ENCODE peak calls at places on chromosome 10, in eight cellular contexts. One of them, this sample, is unnamed.

GRCh38 chr10:26743091-26743490 is 45.6 kb downstream of the PDSS1 start:
- DNase-seq in SK-N-MC: no peak
- DNase-seq in uterus: no peak
- DNase-seq in Karpas-422: no peak
- DNase-seq in spleen: no peak
- DNase-seq in PC-9: no peak
- DNase-seq in K562: no peak
- DNase-seq in substantia nigra: no peak
- DNase-seq in this sample: no peak

GRCh38 chr10:61643316-61643751 is 19.4 kb upstream of the CABCOCO1 start:
- DNase-seq in SK-N-MC: no peak
- DNase-seq in substantia nigra: no peak
- DNase-seq in K562: no peak
- DNase-seq in Karpas-422: no peak
- DNase-seq in PC-9: no peak
- DNase-seq in uterus: peak
- DNase-seq in spleen: no peak
- DNase-seq in this sample: no peak

GRCh38 chr10:125060486-125060850 is 99.9 kb downstream of the CTBP2 start:
- DNase-seq in SK-N-MC: no peak
- DNase-seq in substantia nigra: no peak
- DNase-seq in K562: peak
- DNase-seq in spleen: no peak
- DNase-seq in Karpas-422: no peak
- DNase-seq in uterus: no peak
- DNase-seq in PC-9: no peak
- DNase-seq in this sample: no peak

GRCh38 chr10:75058142-75058541 is 53.3 kb upstream of the SAMD8 start:
- DNase-seq in SK-N-MC: no peak
- DNase-seq in substantia nigra: no peak
- DNase-seq in Karpas-422: no peak
- DNase-seq in PC-9: no peak
- DNase-seq in uterus: no peak
- DNase-seq in spleen: peak
- DNase-seq in K562: no peak
- DNase-seq in this sample: no peak

GRCh38 chr10:11373626-11374310 is 237.7 kb downstream of the USP6NL start:
- DNase-seq in PC-9: no peak
- DNase-seq in uterus: no peak
- DNase-seq in SK-N-MC: no peak
- DNase-seq in substantia nigra: no peak
- DNase-seq in K562: no peak
- DNase-seq in spleen: no peak
- DNase-seq in Karpas-422: no peak
- DNase-seq in this sample: no peak

GRCh38 chr10:129934196-129934925 is 29.7 kb downstream of the EBF3 start:
- DNase-seq in SK-N-MC: no peak
- DNase-seq in K562: no peak
- DNase-seq in uterus: no peak
- DNase-seq in PC-9: no peak
- DNase-seq in Karpas-422: no peak
- DNase-seq in spleen: peak
- DNase-seq in substantia nigra: no peak
- DNase-seq in this sample: no peak

GRCh38 chr10:43236176-43236850 is 30.6 kb downstream of the RASGEF1A start:
- DNase-seq in PC-9: no peak
- DNase-seq in Karpas-422: no peak
- DNase-seq in uterus: no peak
- DNase-seq in SK-N-MC: no peak
- DNase-seq in substantia nigra: no peak
- DNase-seq in K562: no peak
- DNase-seq in spleen: no peak
- DNase-seq in this sample: no peak

GRCh38 chr10:125782055-125782454 is 6.4 kb upstream of the MMP21 start:
- DNase-seq in PC-9: no peak
- DNase-seq in uterus: no peak
- DNase-seq in substantia nigra: no peak
- DNase-seq in K562: no peak
- DNase-seq in SK-N-MC: no peak
- DNase-seq in spleen: no peak
- DNase-seq in Karpas-422: no peak
- DNase-seq in this sample: no peak

GRCh38 chr10:114389429-114389828 is 14.9 kb downstream of the AFAP1L2 start:
- DNase-seq in uterus: peak
- DNase-seq in K562: no peak
- DNase-seq in Karpas-422: no peak
- DNase-seq in SK-N-MC: no peak
- DNase-seq in substantia nigra: no peak
- DNase-seq in PC-9: peak
- DNase-seq in spleen: no peak
- DNase-seq in this sample: no peak

GRCh38 chr10:75438275-75438674 is 6.9 kb downstream of the LRMDA start:
- DNase-seq in substantia nigra: no peak
- DNase-seq in uterus: no peak
- DNase-seq in PC-9: no peak
- DNase-seq in K562: no peak
- DNase-seq in spleen: no peak
- DNase-seq in SK-N-MC: no peak
- DNase-seq in Karpas-422: no peak
- DNase-seq in this sample: no peak

DNA sequence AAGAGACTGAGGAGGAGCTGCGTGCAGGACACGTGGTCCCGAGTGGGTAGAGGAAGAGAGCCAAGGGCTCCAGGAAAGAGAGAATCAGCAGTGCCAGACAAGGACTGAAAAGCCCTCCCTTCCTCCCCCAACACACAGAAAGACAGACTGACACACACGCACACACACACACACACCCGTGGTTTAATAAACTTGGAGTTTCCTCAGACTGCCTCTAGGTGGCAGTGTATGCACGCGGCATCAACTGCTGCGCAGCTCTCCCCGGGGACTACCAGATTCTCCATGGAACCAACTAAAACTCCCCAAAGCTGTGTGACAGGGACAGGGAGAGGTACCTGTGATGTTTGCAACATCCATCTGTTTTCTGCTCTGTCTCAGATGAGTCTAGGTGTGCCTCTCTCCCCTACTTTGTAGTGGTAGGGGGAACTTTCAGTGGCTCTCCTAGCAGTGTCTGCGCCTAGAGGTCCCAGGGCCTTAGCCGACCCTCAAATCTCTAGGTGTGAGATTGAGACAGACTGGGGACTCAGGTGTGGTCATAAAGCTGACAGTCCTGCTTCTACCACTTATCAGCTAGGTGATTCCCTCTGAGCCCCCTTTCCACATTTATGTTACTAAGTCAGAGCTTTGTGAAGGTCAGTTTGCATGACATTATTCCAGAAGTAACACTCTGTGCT is 9.3 kb upstream of the TSPAN14 start:
- DNase-seq in Karpas-422: peak
- DNase-seq in K562: peak
- DNase-seq in PC-9: peak
- DNase-seq in SK-N-MC: no peak
- DNase-seq in spleen: peak
- DNase-seq in substantia nigra: peak
- DNase-seq in uterus: peak
- DNase-seq in this sample: no peak
- H3K27ac ChIP-seq in Karpas-422: no peak
- H3K27ac ChIP-seq in K562: no peak
- H3K27ac ChIP-seq in PC-9: no peak
- H3K27ac ChIP-seq in SK-N-MC: no peak
- H3K27ac ChIP-seq in spleen: peak
- H3K27ac ChIP-seq in substantia nigra: peak
- H3K27ac ChIP-seq in uterus: no peak
- H3K27ac ChIP-seq in this sample: no peak

GRCh38 chr10:13720699-13721098 is 133.9 kb downstream of the PRPF18 start:
- DNase-seq in K562: no peak
- DNase-seq in spleen: no peak
- DNase-seq in PC-9: no peak
- DNase-seq in SK-N-MC: no peak
- DNase-seq in uterus: no peak
- DNase-seq in substantia nigra: no peak
- DNase-seq in Karpas-422: no peak
- DNase-seq in this sample: no peak

GRCh38 chr10:13718820-13719219 is 132.1 kb downstream of the PRPF18 start:
- DNase-seq in K562: no peak
- DNase-seq in PC-9: no peak
- DNase-seq in spleen: no peak
- DNase-seq in substantia nigra: no peak
- DNase-seq in uterus: no peak
- DNase-seq in Karpas-422: no peak
- DNase-seq in SK-N-MC: no peak
- DNase-seq in this sample: no peak

GRCh38 chr10:13717936-13718772 is 131.4 kb downstream of the PRPF18 start:
- DNase-seq in substantia nigra: peak
- DNase-seq in spleen: peak
- DNase-seq in PC-9: peak
- DNase-seq in K562: no peak
- DNase-seq in SK-N-MC: no peak
- DNase-seq in uterus: peak
- DNase-seq in Karpas-422: no peak
- DNase-seq in this sample: peak

GRCh38 chr10:13717571-13717935 is 130.8 kb downstream of the PRPF18 start:
- DNase-seq in substantia nigra: no peak
- DNase-seq in Karpas-422: no peak
- DNase-seq in PC-9: peak
- DNase-seq in K562: no peak
- DNase-seq in uterus: no peak
- DNase-seq in SK-N-MC: no peak
- DNase-seq in spleen: no peak
- DNase-seq in this sample: no peak

DNA sequence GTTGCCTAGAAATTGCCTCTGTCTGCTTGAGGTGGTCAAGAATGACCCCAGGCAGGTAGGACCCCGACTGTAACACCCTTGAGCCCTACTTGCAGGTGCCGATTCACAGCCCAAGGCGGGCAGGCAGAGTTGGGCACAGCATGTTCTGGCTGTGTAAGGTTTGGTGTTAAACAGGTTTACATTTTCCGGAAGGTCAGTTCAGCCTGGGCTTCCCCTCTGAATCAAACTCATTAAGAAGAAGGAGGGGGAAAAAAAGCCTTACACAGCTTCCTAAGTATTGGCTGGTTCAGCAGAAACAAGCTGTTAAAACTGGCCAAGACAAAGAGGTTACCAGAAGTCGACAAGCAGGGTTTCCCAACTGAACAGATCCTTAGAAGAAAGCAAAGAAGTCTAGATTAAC is 132.6 kb downstream of the PRPF18 start:
- DNase-seq in spleen: peak
- DNase-seq in uterus: no peak
- DNase-seq in PC-9: no peak
- DNase-seq in SK-N-MC: no peak
- DNase-seq in substantia nigra: no peak
- DNase-seq in K562: no peak
- DNase-seq in Karpas-422: no peak
- DNase-seq in this sample: no peak
- H3K27ac ChIP-seq in spleen: peak
- H3K27ac ChIP-seq in uterus: no peak
- H3K27ac ChIP-seq in PC-9: no peak
- H3K27ac ChIP-seq in SK-N-MC: no peak
- H3K27ac ChIP-seq in substantia nigra: peak
- H3K27ac ChIP-seq in K562: no peak
- H3K27ac ChIP-seq in Karpas-422: no peak
- H3K27ac ChIP-seq in this sample: no peak

GRCh38 chr10:78774614-78774998 is 294.2 kb upstream of the ZMIZ1 start:
- DNase-seq in spleen: no peak
- DNase-seq in SK-N-MC: no peak
- DNase-seq in Karpas-422: no peak
- DNase-seq in uterus: no peak
- DNase-seq in substantia nigra: no peak
- DNase-seq in PC-9: no peak
- DNase-seq in K562: no peak
- DNase-seq in this sample: no peak
- H3K27ac ChIP-seq in spleen: no peak
- H3K27ac ChIP-seq in SK-N-MC: no peak
- H3K27ac ChIP-seq in Karpas-422: no peak
- H3K27ac ChIP-seq in uterus: peak
- H3K27ac ChIP-seq in substantia nigra: no peak
- H3K27ac ChIP-seq in PC-9: no peak
- H3K27ac ChIP-seq in K562: no peak
- H3K27ac ChIP-seq in this sample: no peak

DNA sequence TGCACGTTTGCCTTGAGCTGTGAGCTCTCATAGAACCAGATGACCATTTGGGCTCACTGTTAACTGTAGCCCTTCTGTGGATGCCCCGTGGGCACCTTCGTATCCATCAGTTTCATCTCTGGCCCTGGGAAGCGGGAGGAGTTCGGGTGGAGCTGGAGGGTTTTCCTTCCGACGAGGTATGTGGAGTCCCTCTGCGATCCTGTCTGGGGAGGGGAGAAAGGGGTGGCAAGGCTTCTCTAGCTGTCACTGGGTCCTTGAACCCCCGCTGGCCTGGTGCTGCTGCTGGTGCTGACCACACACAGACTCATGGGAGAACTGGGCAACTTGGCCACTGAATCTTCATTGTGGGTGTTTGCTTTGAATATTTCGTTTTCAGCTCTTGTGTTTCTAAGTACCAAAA is 32.7 kb downstream of the INPP5A start:
- DNase-seq in spleen: no peak
- DNase-seq in SK-N-MC: no peak
- DNase-seq in Karpas-422: no peak
- DNase-seq in substantia nigra: no peak
- DNase-seq in PC-9: no peak
- DNase-seq in uterus: no peak
- DNase-seq in K562: no peak
- DNase-seq in this sample: no peak
- H3K27ac ChIP-seq in spleen: no peak
- H3K27ac ChIP-seq in SK-N-MC: no peak
- H3K27ac ChIP-seq in Karpas-422: peak
- H3K27ac ChIP-seq in substantia nigra: no peak
- H3K27ac ChIP-seq in PC-9: no peak
- H3K27ac ChIP-seq in uterus: no peak
- H3K27ac ChIP-seq in K562: no peak
- H3K27ac ChIP-seq in this sample: no peak

GRCh38 chr10:55043540-55043939 is 242.5 kb upstream of the PCDH15 start:
- DNase-seq in K562: no peak
- DNase-seq in Karpas-422: no peak
- DNase-seq in PC-9: no peak
- DNase-seq in spleen: no peak
- DNase-seq in substantia nigra: no peak
- DNase-seq in SK-N-MC: no peak
- DNase-seq in uterus: no peak
- DNase-seq in this sample: no peak
- H3K27ac ChIP-seq in K562: no peak
- H3K27ac ChIP-seq in Karpas-422: no peak
- H3K27ac ChIP-seq in PC-9: no peak
- H3K27ac ChIP-seq in spleen: no peak
- H3K27ac ChIP-seq in substantia nigra: no peak
- H3K27ac ChIP-seq in SK-N-MC: no peak
- H3K27ac ChIP-seq in uterus: no peak
- H3K27ac ChIP-seq in this sample: no peak

DNA sequence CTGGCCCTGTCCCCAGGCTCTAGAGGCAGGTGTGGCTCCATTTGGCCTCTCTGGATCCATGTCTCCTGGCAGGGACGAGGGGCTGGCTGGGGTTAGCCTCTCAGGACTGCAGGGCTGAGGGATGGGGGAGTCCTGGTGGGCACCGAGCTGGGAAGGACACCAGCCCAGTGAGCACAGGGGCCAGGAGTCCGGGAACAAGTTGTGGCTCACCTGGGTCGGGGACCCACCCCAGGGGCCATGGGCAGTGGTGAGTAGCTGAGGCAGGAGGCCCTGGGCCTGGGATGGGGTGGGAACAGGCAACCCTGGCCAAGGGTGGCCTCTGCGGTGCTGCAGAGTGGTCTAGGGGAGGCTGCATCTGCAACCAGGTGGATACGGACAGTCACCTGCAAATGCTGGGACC is 24.1 kb downstream of the ANTXRL start:
- DNase-seq in SK-N-MC: no peak
- DNase-seq in uterus: no peak
- DNase-seq in Karpas-422: no peak
- DNase-seq in PC-9: no peak
- DNase-seq in spleen: peak
- DNase-seq in substantia nigra: no peak
- DNase-seq in K562: no peak
- DNase-seq in this sample: no peak
- H3K27ac ChIP-seq in SK-N-MC: no peak
- H3K27ac ChIP-seq in uterus: no peak
- H3K27ac ChIP-seq in Karpas-422: no peak
- H3K27ac ChIP-seq in PC-9: peak
- H3K27ac ChIP-seq in spleen: no peak
- H3K27ac ChIP-seq in substantia nigra: no peak
- H3K27ac ChIP-seq in K562: no peak
- H3K27ac ChIP-seq in this sample: no peak